ENCODE peak calls at places on chromosomes 11 and 22, in ten cellular contexts. K, N, Y, U, J, R, A, Q, O and M are unnamed samples.
A peak's percentile ranks its signal among the peaks of the same experiment; 100 is the strongest.

GRCh38 chr22:22939537-22940368 is 52.1 kb downstream of the IGLL5 start:
- DNase-seq in U (no peak), N (no peak), Q (no peak), J (no peak), R (no peak), K (no peak), A (no peak), O (no peak), Y (no peak), M (no peak)

GRCh38 chr11:65530157-65530496 is 5.2 kb downstream of the SCYL1 start:
- DNase-seq in R (no peak), Q (no peak), N (no peak), A (no peak), U (no peak), O (no peak), K (no peak), J (peak; percentile 25), Y (no peak), M (peak; percentile 19)

GRCh38 chr11:16402654-16403447 is 46.5 kb upstream of the SOX6 start:
- DNase-seq in A (no peak), U (no peak), Q (no peak), K (no peak), Y (no peak), J (no peak), R (no peak), O (no peak), N (no peak), M (no peak)

GRCh38 chr11:41286751-41287150 is 172.7 kb downstream of the LRRC4C start:
- DNase-seq in Q (no peak), N (no peak), U (no peak), Y (no peak), R (no peak), J (no peak), A (no peak), K (no peak), O (no peak), M (no peak)

GRCh38 chr11:115539844-115540243 is 35.6 kb upstream of the CADM1 start:
- DNase-seq in K (no peak), R (no peak), O (no peak), N (no peak), U (no peak), J (no peak), Y (no peak), A (no peak), Q (no peak), M (no peak)

GRCh38 chr11:1889527-1889930 is 2.2 kb downstream of the PRR33 start:
- DNase-seq in U (no peak), J (no peak), N (no peak), A (no peak), Y (no peak), Q (no peak), R (no peak), O (no peak), K (no peak), M (no peak)

GRCh38 chr11:2265396-2265795 is 5.0 kb downstream of the ASCL2 start:
- DNase-seq in Q (no peak), N (no peak), J (no peak), U (no peak), O (no peak), K (no peak), A (no peak), Y (no peak), R (peak; percentile 23), M (peak; percentile 78)

GRCh38 chr11:62909107-62909894 is 11.9 kb downstream of the CHRM1 start:
- DNase-seq in R (no peak), Q (no peak), A (peak; percentile 67), N (peak; percentile 97), K (no peak), J (peak; percentile 87), Y (no peak), O (peak; percentile 49), U (peak; percentile 73), M (peak; percentile 96)

GRCh38 chr22:39713799-39714290 is 143.3 kb downstream of the CACNA1I start:
- DNase-seq in A (no peak), N (no peak), K (no peak), U (no peak), Q (no peak), J (no peak), Y (no peak), O (no peak), R (no peak), M (no peak)

GRCh38 chr22:30782613-30783012 is 87.9 kb downstream of the OSBP2 start:
- DNase-seq in Y (no peak), K (no peak), R (no peak), N (no peak), Q (no peak), J (peak; percentile 38), U (no peak), O (no peak), A (no peak), M (peak; percentile 41)

GRCh38 chr11:123590296-123590912 is 64.0 kb downstream of the SCN3B start:
- DNase-seq in J (peak; percentile 62), Y (no peak), Q (no peak), R (no peak), N (peak; percentile 97), K (no peak), U (peak; percentile 81), A (peak; percentile 98), O (peak; percentile 93), M (no peak)

GRCh38 chr11:91299980-91300379 is 924.6 kb upstream of the FAT3 start:
- DNase-seq in J (no peak), A (peak; percentile 69), R (no peak), Q (no peak), U (peak; percentile 1), Y (no peak), K (no peak), O (no peak), N (no peak), M (no peak)

GRCh38 chr22:47354668-47355387 is 592.4 kb downstream of the TBC1D22A start:
- DNase-seq in N (no peak), Q (no peak), Y (no peak), A (no peak), R (no peak), U (no peak), O (no peak), K (no peak), J (no peak), M (no peak)

GRCh38 chr22:44648085-44648820 is 53.8 kb upstream of the PRR5 start:
- DNase-seq in U (no peak), Y (no peak), A (no peak), J (peak; percentile 57), R (no peak), O (no peak), K (no peak), Q (no peak), N (no peak), M (no peak)

GRCh38 chr11:1766719-1767398 is 3.1 kb upstream of the CTSD start:
- DNase-seq in Q (no peak), O (peak; percentile 24), N (no peak), Y (no peak), A (no peak), K (no peak), R (no peak), U (no peak), J (no peak), M (no peak)

GRCh38 chr22:46728470-46728869 is 9.6 kb downstream of the CERK start:
- DNase-seq in R (no peak), Q (no peak), K (no peak), A (no peak), O (no peak), U (no peak), Y (no peak), N (no peak), J (peak; percentile 37), M (no peak)

GRCh38 chr11:22430286-22430685 is 92.1 kb downstream of the SLC17A6 start:
- DNase-seq in Q (no peak), U (no peak), J (no peak), N (no peak), O (no peak), R (no peak), K (no peak), A (peak; percentile 39), Y (no peak), M (no peak)